ENCODE peak calls at places on chromosomes 4 and X, in four cellular contexts. P is CD4-positive, alpha-beta T cell; A is HepG2; I is GM13977. T is an unnamed sample.

GRCh38 chrX:8738588-8739189 is 6.8 kb upstream of the ANOS1 start:
- DNase-seq in P (peak), A (peak), I (no peak), T (peak)

GRCh38 chr4:38082424-38083374 is 122.5 kb downstream of the PTTG2 start:
- DNase-seq in P (no peak), A (no peak), I (no peak), T (no peak)

GRCh38 chrX:46208225-46208854 is 336.9 kb downstream of the ZNF674 start:
- DNase-seq in P (no peak), A (no peak), I (no peak), T (no peak)

GRCh38 chr4:115973768-115974167 is 860.3 kb upstream of the NDST4 start:
- DNase-seq in P (no peak), A (no peak), I (no peak), T (no peak)

GRCh38 chr4:56857601-56858301 is 36.2 kb upstream of the SPINK2 start:
- DNase-seq in P (no peak), A (no peak), I (no peak), T (no peak)

GRCh38 chrX:65451663-65452062 is 82.9 kb downstream of the LAS1L start:
- DNase-seq in P (no peak), A (peak), I (peak), T (no peak)

GRCh38 chrX:9745417-9746115 is 20.1 kb downstream of the GPR143 start:
- DNase-seq in P (no peak), A (no peak), I (no peak), T (no peak)

GRCh38 chrX:110277609-110278008 is 40.3 kb downstream of the AMMECR1 start:
- DNase-seq in P (no peak), A (no peak), I (no peak), T (no peak)

GRCh38 chrX:8748855-8749254 is 16.9 kb upstream of the ANOS1 start:
- DNase-seq in P (no peak), A (no peak), I (peak), T (no peak)

GRCh38 chrX:131987252-131987651 is 35.9 kb upstream of the STK26 start:
- DNase-seq in P (peak), A (no peak), I (peak), T (no peak)

GRCh38 chrX:526295-527224 is 104.0 kb upstream of the SHOX start:
- DNase-seq in P (no peak), A (peak), I (no peak), T (no peak)

GRCh38 chr4:99826016-99826415 is 9.4 kb downstream of the DAPP1 start:
- DNase-seq in P (no peak), A (no peak), I (no peak), T (no peak)

GRCh38 chr4:167232805-167233522 is 1.3 kb downstream of the SPOCK3 start:
- DNase-seq in P (no peak), A (no peak), I (no peak), T (no peak)

GRCh38 chr4:76212851-76213414 is 691 bp downstream of the SCARB2 start:
- DNase-seq in P (peak), A (no peak), I (peak), T (peak)

GRCh38 chr4:23422878-23423277 is 467.0 kb downstream of the PPARGC1A start:
- DNase-seq in P (no peak), A (no peak), I (no peak), T (no peak)

GRCh38 chr4:48271626-48272025 is 2.0 kb upstream of the TEC start:
- DNase-seq in P (no peak), A (no peak), I (no peak), T (no peak)

GRCh38 chrX:69286546-69286906 is 121.3 kb upstream of the PJA1 start:
- DNase-seq in P (no peak), A (no peak), I (no peak), T (no peak)

GRCh38 chr4:185895351-185895750 is 83.4 kb upstream of the SORBS2 start:
- DNase-seq in P (no peak), A (no peak), I (no peak), T (no peak)

GRCh38 chr4:8549352-8549931 is 30.8 kb upstream of the GPR78 start:
- DNase-seq in P (no peak), A (no peak), I (no peak), T (no peak)

GRCh38 chrX:40449396-40449795 is 131.4 kb upstream of the ATP6AP2 start:
- DNase-seq in P (no peak), A (no peak), I (no peak), T (no peak)

GRCh38 chr4:72919937-72920336 is 149.6 kb downstream of the COX18 start:
- DNase-seq in P (no peak), A (peak), I (no peak), T (no peak)

GRCh38 chr4:70718811-70719604 is 2.8 kb upstream of the RUFY3 start:
- DNase-seq in P (no peak), A (no peak), I (no peak), T (no peak)

GRCh38 chrX:94831364-94831763 is 1157.4 kb downstream of the FAM133A start:
- DNase-seq in P (no peak), A (no peak), I (peak), T (no peak)

GRCh38 chr4:12712648-12713339 is 771.3 kb downstream of the RAB28 start:
- DNase-seq in P (no peak), A (no peak), I (no peak), T (no peak)

GRCh38 chr4:159926871-159927270 is 824.0 kb downstream of the RAPGEF2 start:
- DNase-seq in P (no peak), A (no peak), I (no peak), T (no peak)

GRCh38 chr4:102569200-102569599 is 68.0 kb downstream of the NFKB1 start:
- DNase-seq in P (no peak), A (no peak), I (no peak), T (no peak)

GRCh38 chr4:123603165-123603564 is 206.6 kb downstream of the SPRY1 start:
- DNase-seq in P (no peak), A (peak), I (no peak), T (no peak)

GRCh38 chr4:126405369-126405982 is 1090.7 kb downstream of the FAT4 start:
- DNase-seq in P (no peak), A (peak), I (peak), T (no peak)

GRCh38 chr4:148286043-148286442 is 156.2 kb downstream of the NR3C2 start:
- DNase-seq in P (no peak), A (no peak), I (no peak), T (no peak)

GRCh38 chrX:81280148-81280547 is 78.2 kb downstream of the SH3BGRL start:
- DNase-seq in P (no peak), A (no peak), I (no peak), T (no peak)

GRCh38 chr4:89800527-89801103 is 36.3 kb downstream of the SNCA start:
- DNase-seq in P (no peak), A (no peak), I (no peak), T (no peak)

DNA sequence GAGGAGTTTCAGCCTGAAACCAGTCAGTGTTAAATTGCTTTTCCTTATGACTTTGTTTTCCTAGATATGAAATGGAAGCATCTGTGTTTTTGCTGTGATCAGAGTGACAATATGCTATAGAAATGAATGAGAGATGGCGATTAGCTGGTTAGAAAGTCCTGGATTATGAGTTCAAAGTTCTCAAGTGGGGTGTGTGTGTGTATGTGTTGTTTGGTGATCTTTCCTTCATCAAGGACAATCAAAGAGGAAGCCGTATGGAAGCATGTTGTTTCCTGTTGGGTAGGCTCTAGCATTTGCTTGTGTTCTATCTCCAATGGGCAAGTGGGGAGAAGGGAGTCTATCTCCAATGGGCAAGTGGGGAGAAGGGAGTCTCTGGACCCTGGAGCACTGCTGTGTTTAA is 64.0 kb upstream of the STX18 start:
- DNase-seq in P (no peak), A (no peak), I (no peak), T (no peak)
- TF ChIP-seq CTCF in P (no peak), A (no peak), I (no peak), T (no peak)

DNA sequence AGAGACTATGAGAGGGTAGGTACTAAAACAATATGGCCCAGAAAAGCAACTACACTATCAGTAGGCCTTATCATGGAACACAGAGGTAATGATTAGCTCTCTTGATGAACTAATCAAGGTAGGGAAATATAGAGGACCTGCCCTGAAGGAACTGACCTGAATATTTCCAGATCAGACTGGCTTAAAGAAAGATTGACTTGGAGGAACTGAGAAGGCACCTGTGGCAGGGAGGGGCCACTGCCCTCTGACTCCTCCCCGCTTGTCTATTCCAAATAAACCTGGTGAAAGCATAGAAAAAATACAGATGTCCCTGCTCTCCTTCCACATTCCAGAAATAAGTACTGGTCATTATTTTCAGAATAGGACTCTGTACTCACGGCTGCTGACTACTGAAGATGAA is 5.5 kb downstream of the RPS6KA6 start:
- DNase-seq in P (no peak), A (no peak), I (no peak), T (no peak)
- TF ChIP-seq CTCF in P (no peak), A (no peak), I (no peak), T (no peak)

GRCh38 chr4:184163813-184164212 is 53.9 kb downstream of the ENPP6 start:
- DNase-seq in P (no peak), A (peak), I (no peak), T (peak)
- TF ChIP-seq CTCF in P (no peak), A (peak), I (peak), T (peak)

GRCh38 chr4:20432098-20432497 is 180.4 kb downstream of the SLIT2 start:
- DNase-seq in P (no peak), A (no peak), I (no peak), T (no peak)

GRCh38 chr4:20426028-20426427 is 174.3 kb downstream of the SLIT2 start:
- DNase-seq in P (no peak), A (no peak), I (no peak), T (no peak)

GRCh38 chr4:20431422-20432014 is 179.8 kb downstream of the SLIT2 start:
- DNase-seq in P (no peak), A (no peak), I (no peak), T (no peak)

GRCh38 chr4:20430555-20430954 is 178.8 kb downstream of the SLIT2 start:
- DNase-seq in P (no peak), A (no peak), I (no peak), T (no peak)

GRCh38 chr4:20428410-20429160 is 176.9 kb downstream of the SLIT2 start:
- DNase-seq in P (no peak), A (no peak), I (no peak), T (no peak)
- TF ChIP-seq CTCF in P (no peak), A (peak), I (peak), T (no peak)

GRCh38 chrX:11531226-11531625 is 134.5 kb downstream of the ARHGAP6 start:
- DNase-seq in P (no peak), A (no peak), I (no peak), T (no peak)
- TF ChIP-seq CTCF in P (no peak), A (no peak), I (peak), T (peak)

T was measured in mesothelial cell of epicardium.